ENCODE peak calls at places on chromosomes 16 and 17, in nine cellular contexts. A is stimulated activated effector memory CD8-positive, alpha-beta T cell treated with anti-CD3 and anti-CD28 coated beads, Interleukin-12 subunit alpha, Interleukin-12 subunit beta, amount 100 ng/mL, for 72 hours; E is EH; T is fibroblast of mammary gland; C is NCI-H69; R is head of caudate nucleus; W is left cardiac atrium; K is iPS DF 19.7; J is A549. Y is an unnamed sample.

GRCh38 chr17:49252148-49252682 is 21.6 kb upstream of the PHOSPHO1 start:
- DNase-seq in R (no peak), K (no peak), J (peak), T (peak), C (no peak), A (no peak), W (no peak), E (peak), Y (no peak)

GRCh38 chr17:71790791-71791190 is 330.0 kb upstream of the SOX9 start:
- DNase-seq in T (peak), E (peak), J (no peak), W (no peak), K (no peak), C (no peak), A (no peak), R (no peak), Y (no peak)

GRCh38 chr16:52785653-52786052 is 238.7 kb upstream of the TOX3 start:
- DNase-seq in T (no peak), K (no peak), W (no peak), R (no peak), C (no peak), J (no peak), E (no peak), A (no peak), Y (no peak)

GRCh38 chr16:11128211-11129123 is 127.5 kb downstream of the SOCS1 start:
- DNase-seq in T (peak), C (no peak), K (no peak), E (peak), R (no peak), W (peak), A (no peak), J (no peak), Y (no peak)

GRCh38 chr17:74813793-74814192 is 37.6 kb upstream of the NAT9 start:
- DNase-seq in W (no peak), R (no peak), T (no peak), J (no peak), K (no peak), C (no peak), E (no peak), A (no peak), Y (no peak)

GRCh38 chr17:77414811-77415400 is 274.1 kb downstream of the SEC14L1 start:
- DNase-seq in E (no peak), A (no peak), T (no peak), K (no peak), W (no peak), C (no peak), J (no peak), R (no peak), Y (no peak)

GRCh38 chr17:35022536-35023063 is 40.9 kb downstream of the RFFL start:
- DNase-seq in J (peak), T (peak), C (peak), E (peak), A (peak), W (peak), R (peak), K (no peak), Y (no peak)

GRCh38 chr17:40598021-40598927 is 33.0 kb upstream of the CCR7 start:
- DNase-seq in R (no peak), K (no peak), J (no peak), W (no peak), A (no peak), T (peak), E (no peak), C (no peak), Y (no peak)

GRCh38 chr17:50922739-50923405 is 56.7 kb upstream of the TOB1 start:
- DNase-seq in J (no peak), A (no peak), C (peak), R (no peak), E (no peak), W (no peak), T (no peak), K (no peak), Y (no peak)

GRCh38 chr17:50210249-50211225 is 9.1 kb upstream of the COL1A1 start:
- DNase-seq in J (peak), E (peak), W (peak), K (no peak), R (peak), C (no peak), A (no peak), T (peak), Y (peak)

GRCh38 chr17:77373298-77374169 is 232.8 kb downstream of the SEC14L1 start:
- DNase-seq in C (peak), A (no peak), E (peak), J (no peak), T (no peak), W (no peak), R (no peak), K (no peak), Y (no peak)

GRCh38 chr17:251531-251930 is 70.1 kb upstream of the DOC2B start:
- DNase-seq in E (no peak), K (no peak), J (no peak), A (no peak), T (no peak), R (no peak), W (peak), C (no peak), Y (no peak)

GRCh38 chr16:70681382-70682238 is 4.2 kb downstream of the MTSS2 start:
- DNase-seq in C (no peak), E (no peak), R (peak), T (no peak), A (no peak), W (no peak), K (no peak), J (no peak), Y (no peak)

GRCh38 chr17:48240562-48241130 is 133.1 kb downstream of the SNX11 start:
- DNase-seq in A (no peak), W (no peak), K (no peak), C (peak), J (peak), T (peak), R (no peak), E (peak), Y (no peak)

GRCh38 chr17:13106171-13106570 is 88.3 kb upstream of the ELAC2 start:
- DNase-seq in T (no peak), R (no peak), W (no peak), C (peak), A (no peak), E (no peak), K (no peak), J (no peak), Y (no peak)

GRCh38 chr16:9409753-9410493 is 318.5 kb downstream of the HAPSTR1 start:
- DNase-seq in A (no peak), E (no peak), W (no peak), J (no peak), K (no peak), R (no peak), C (no peak), T (no peak), Y (no peak)

Y was measured in NT2/D1.